ENCODE peak calls at places on chromosome 11, in seven cellular contexts. One of them, this sample, is unnamed.

GRCh38 chr11:10381730-10382129 is 73.3 kb upstream of the AMPD3 start:
- DNase-seq in endothelial cell: no peak
- DNase-seq in effector memory CD8-positive, alpha-beta T cell: no peak
- DNase-seq in AG10803: peak; percentile 95
- DNase-seq in stimulated activated effector memory CD8-positive, alpha-beta T cell treated with anti-CD3 and anti-CD28 coated beads, Interleukin-12 subunit alpha, Interleukin-12 subunit beta, amount 100 ng/mL, for 72 hours: no peak
- DNase-seq in activated naive CD4-positive, alpha-beta T cell: no peak
- DNase-seq in CD8-positive, alpha-beta memory T cell: no peak
- DNase-seq in this sample: no peak

GRCh38 chr11:16924826-16925494 is 89.3 kb downstream of the PLEKHA7 start:
- DNase-seq in AG10803: peak; percentile 7
- DNase-seq in CD8-positive, alpha-beta memory T cell: no peak
- DNase-seq in effector memory CD8-positive, alpha-beta T cell: no peak
- DNase-seq in endothelial cell: peak; percentile 27
- DNase-seq in stimulated activated effector memory CD8-positive, alpha-beta T cell treated with anti-CD3 and anti-CD28 coated beads, Interleukin-12 subunit alpha, Interleukin-12 subunit beta, amount 100 ng/mL, for 72 hours: no peak
- DNase-seq in activated naive CD4-positive, alpha-beta T cell: no peak
- DNase-seq in this sample: no peak

GRCh38 chr11:100512475-100512874 is 174.6 kb upstream of the ARHGAP42 start:
- DNase-seq in effector memory CD8-positive, alpha-beta T cell: no peak
- DNase-seq in stimulated activated effector memory CD8-positive, alpha-beta T cell treated with anti-CD3 and anti-CD28 coated beads, Interleukin-12 subunit alpha, Interleukin-12 subunit beta, amount 100 ng/mL, for 72 hours: no peak
- DNase-seq in AG10803: no peak
- DNase-seq in activated naive CD4-positive, alpha-beta T cell: no peak
- DNase-seq in endothelial cell: no peak
- DNase-seq in CD8-positive, alpha-beta memory T cell: no peak
- DNase-seq in this sample: no peak

GRCh38 chr11:45872513-45873356 is 12.7 kb upstream of the MAPK8IP1 start:
- DNase-seq in stimulated activated effector memory CD8-positive, alpha-beta T cell treated with anti-CD3 and anti-CD28 coated beads, Interleukin-12 subunit alpha, Interleukin-12 subunit beta, amount 100 ng/mL, for 72 hours: peak; percentile 60
- DNase-seq in CD8-positive, alpha-beta memory T cell: no peak
- DNase-seq in activated naive CD4-positive, alpha-beta T cell: no peak
- DNase-seq in AG10803: peak; percentile 90
- DNase-seq in endothelial cell: peak; percentile 78
- DNase-seq in effector memory CD8-positive, alpha-beta T cell: peak; percentile 27
- DNase-seq in this sample: no peak

GRCh38 chr11:10892250-10892649 is 34.4 kb upstream of the ZBED5 start:
- DNase-seq in activated naive CD4-positive, alpha-beta T cell: no peak
- DNase-seq in AG10803: no peak
- DNase-seq in effector memory CD8-positive, alpha-beta T cell: no peak
- DNase-seq in CD8-positive, alpha-beta memory T cell: no peak
- DNase-seq in endothelial cell: no peak
- DNase-seq in stimulated activated effector memory CD8-positive, alpha-beta T cell treated with anti-CD3 and anti-CD28 coated beads, Interleukin-12 subunit alpha, Interleukin-12 subunit beta, amount 100 ng/mL, for 72 hours: no peak
- DNase-seq in this sample: no peak

GRCh38 chr11:15909937-15910598 is 446.3 kb downstream of the SOX6 start:
- DNase-seq in effector memory CD8-positive, alpha-beta T cell: no peak
- DNase-seq in CD8-positive, alpha-beta memory T cell: no peak
- DNase-seq in activated naive CD4-positive, alpha-beta T cell: no peak
- DNase-seq in AG10803: no peak
- DNase-seq in stimulated activated effector memory CD8-positive, alpha-beta T cell treated with anti-CD3 and anti-CD28 coated beads, Interleukin-12 subunit alpha, Interleukin-12 subunit beta, amount 100 ng/mL, for 72 hours: no peak
- DNase-seq in endothelial cell: no peak
- DNase-seq in this sample: no peak

GRCh38 chr11:128507936-128508335 is 79.4 kb downstream of the ETS1 start:
- DNase-seq in effector memory CD8-positive, alpha-beta T cell: no peak
- DNase-seq in endothelial cell: no peak
- DNase-seq in CD8-positive, alpha-beta memory T cell: no peak
- DNase-seq in activated naive CD4-positive, alpha-beta T cell: no peak
- DNase-seq in AG10803: no peak
- DNase-seq in stimulated activated effector memory CD8-positive, alpha-beta T cell treated with anti-CD3 and anti-CD28 coated beads, Interleukin-12 subunit alpha, Interleukin-12 subunit beta, amount 100 ng/mL, for 72 hours: no peak
- DNase-seq in this sample: no peak

GRCh38 chr11:114624455-114625207 is 29.0 kb upstream of the NXPE4 start:
- DNase-seq in activated naive CD4-positive, alpha-beta T cell: no peak
- DNase-seq in AG10803: no peak
- DNase-seq in CD8-positive, alpha-beta memory T cell: no peak
- DNase-seq in stimulated activated effector memory CD8-positive, alpha-beta T cell treated with anti-CD3 and anti-CD28 coated beads, Interleukin-12 subunit alpha, Interleukin-12 subunit beta, amount 100 ng/mL, for 72 hours: no peak
- DNase-seq in endothelial cell: no peak
- DNase-seq in effector memory CD8-positive, alpha-beta T cell: no peak
- DNase-seq in this sample: no peak

GRCh38 chr11:3617990-3618389 is 23.8 kb downstream of the ART5 start:
- DNase-seq in activated naive CD4-positive, alpha-beta T cell: no peak
- DNase-seq in CD8-positive, alpha-beta memory T cell: no peak
- DNase-seq in effector memory CD8-positive, alpha-beta T cell: no peak
- DNase-seq in stimulated activated effector memory CD8-positive, alpha-beta T cell treated with anti-CD3 and anti-CD28 coated beads, Interleukin-12 subunit alpha, Interleukin-12 subunit beta, amount 100 ng/mL, for 72 hours: no peak
- DNase-seq in AG10803: no peak
- DNase-seq in endothelial cell: no peak
- DNase-seq in this sample: no peak

GRCh38 chr11:68880851-68881250 is 22.8 kb downstream of the MRPL21 start:
- DNase-seq in CD8-positive, alpha-beta memory T cell: no peak
- DNase-seq in AG10803: no peak
- DNase-seq in activated naive CD4-positive, alpha-beta T cell: no peak
- DNase-seq in stimulated activated effector memory CD8-positive, alpha-beta T cell treated with anti-CD3 and anti-CD28 coated beads, Interleukin-12 subunit alpha, Interleukin-12 subunit beta, amount 100 ng/mL, for 72 hours: no peak
- DNase-seq in effector memory CD8-positive, alpha-beta T cell: no peak
- DNase-seq in endothelial cell: no peak
- DNase-seq in this sample: no peak

GRCh38 chr11:66360406-66361073 is 11.0 kb downstream of the SLC29A2 start:
- DNase-seq in endothelial cell: no peak
- DNase-seq in CD8-positive, alpha-beta memory T cell: no peak
- DNase-seq in effector memory CD8-positive, alpha-beta T cell: no peak
- DNase-seq in activated naive CD4-positive, alpha-beta T cell: no peak
- DNase-seq in stimulated activated effector memory CD8-positive, alpha-beta T cell treated with anti-CD3 and anti-CD28 coated beads, Interleukin-12 subunit alpha, Interleukin-12 subunit beta, amount 100 ng/mL, for 72 hours: no peak
- DNase-seq in AG10803: no peak
- DNase-seq in this sample: no peak

GRCh38 chr11:2927851-2928604 is 1.2 kb downstream of the PHLDA2 start:
- DNase-seq in effector memory CD8-positive, alpha-beta T cell: no peak
- DNase-seq in stimulated activated effector memory CD8-positive, alpha-beta T cell treated with anti-CD3 and anti-CD28 coated beads, Interleukin-12 subunit alpha, Interleukin-12 subunit beta, amount 100 ng/mL, for 72 hours: no peak
- DNase-seq in AG10803: peak; percentile 23
- DNase-seq in endothelial cell: no peak
- DNase-seq in CD8-positive, alpha-beta memory T cell: no peak
- DNase-seq in activated naive CD4-positive, alpha-beta T cell: no peak
- DNase-seq in this sample: no peak

GRCh38 chr11:17894929-17895658 is 117.8 kb downstream of the SERGEF start:
- DNase-seq in endothelial cell: no peak
- DNase-seq in CD8-positive, alpha-beta memory T cell: no peak
- DNase-seq in activated naive CD4-positive, alpha-beta T cell: no peak
- DNase-seq in stimulated activated effector memory CD8-positive, alpha-beta T cell treated with anti-CD3 and anti-CD28 coated beads, Interleukin-12 subunit alpha, Interleukin-12 subunit beta, amount 100 ng/mL, for 72 hours: no peak
- DNase-seq in effector memory CD8-positive, alpha-beta T cell: no peak
- DNase-seq in AG10803: no peak
- DNase-seq in this sample: no peak

GRCh38 chr11:110711448-110711775 is 825 bp downstream of the ARHGAP20 start:
- DNase-seq in CD8-positive, alpha-beta memory T cell: no peak
- DNase-seq in stimulated activated effector memory CD8-positive, alpha-beta T cell treated with anti-CD3 and anti-CD28 coated beads, Interleukin-12 subunit alpha, Interleukin-12 subunit beta, amount 100 ng/mL, for 72 hours: no peak
- DNase-seq in AG10803: no peak
- DNase-seq in endothelial cell: no peak
- DNase-seq in activated naive CD4-positive, alpha-beta T cell: no peak
- DNase-seq in effector memory CD8-positive, alpha-beta T cell: no peak
- DNase-seq in this sample: no peak

GRCh38 chr11:34915136-34916013 is 804 bp downstream of the APIP start:
- DNase-seq in CD8-positive, alpha-beta memory T cell: no peak
- DNase-seq in activated naive CD4-positive, alpha-beta T cell: no peak
- DNase-seq in AG10803: peak; percentile 36
- DNase-seq in effector memory CD8-positive, alpha-beta T cell: no peak
- DNase-seq in stimulated activated effector memory CD8-positive, alpha-beta T cell treated with anti-CD3 and anti-CD28 coated beads, Interleukin-12 subunit alpha, Interleukin-12 subunit beta, amount 100 ng/mL, for 72 hours: no peak
- DNase-seq in endothelial cell: no peak
- DNase-seq in this sample: no peak

GRCh38 chr11:68872216-68873003 is 30.7 kb upstream of the CPT1A start:
- DNase-seq in effector memory CD8-positive, alpha-beta T cell: no peak
- DNase-seq in AG10803: peak; percentile 38
- DNase-seq in endothelial cell: no peak
- DNase-seq in activated naive CD4-positive, alpha-beta T cell: no peak
- DNase-seq in CD8-positive, alpha-beta memory T cell: no peak
- DNase-seq in stimulated activated effector memory CD8-positive, alpha-beta T cell treated with anti-CD3 and anti-CD28 coated beads, Interleukin-12 subunit alpha, Interleukin-12 subunit beta, amount 100 ng/mL, for 72 hours: no peak
- DNase-seq in this sample: no peak

GRCh38 chr11:60924110-60924905 is at the start of gene TMEM132A:
- DNase-seq in stimulated activated effector memory CD8-positive, alpha-beta T cell treated with anti-CD3 and anti-CD28 coated beads, Interleukin-12 subunit alpha, Interleukin-12 subunit beta, amount 100 ng/mL, for 72 hours: no peak
- DNase-seq in endothelial cell: peak; percentile 79
- DNase-seq in activated naive CD4-positive, alpha-beta T cell: no peak
- DNase-seq in AG10803: peak; percentile 60
- DNase-seq in CD8-positive, alpha-beta memory T cell: no peak
- DNase-seq in effector memory CD8-positive, alpha-beta T cell: no peak
- DNase-seq in this sample: no peak

GRCh38 chr11:69249641-69250502 is 44.1 kb upstream of the MYEOV start:
- DNase-seq in AG10803: peak; percentile 63
- DNase-seq in CD8-positive, alpha-beta memory T cell: no peak
- DNase-seq in stimulated activated effector memory CD8-positive, alpha-beta T cell treated with anti-CD3 and anti-CD28 coated beads, Interleukin-12 subunit alpha, Interleukin-12 subunit beta, amount 100 ng/mL, for 72 hours: no peak
- DNase-seq in activated naive CD4-positive, alpha-beta T cell: no peak
- DNase-seq in effector memory CD8-positive, alpha-beta T cell: no peak
- DNase-seq in endothelial cell: no peak
- DNase-seq in this sample: no peak

GRCh38 chr11:131033151-131033651 is 116.9 kb upstream of the SNX19 start:
- DNase-seq in stimulated activated effector memory CD8-positive, alpha-beta T cell treated with anti-CD3 and anti-CD28 coated beads, Interleukin-12 subunit alpha, Interleukin-12 subunit beta, amount 100 ng/mL, for 72 hours: no peak
- DNase-seq in CD8-positive, alpha-beta memory T cell: no peak
- DNase-seq in activated naive CD4-positive, alpha-beta T cell: no peak
- DNase-seq in endothelial cell: no peak
- DNase-seq in effector memory CD8-positive, alpha-beta T cell: no peak
- DNase-seq in AG10803: peak; percentile 87
- DNase-seq in this sample: no peak

GRCh38 chr11:126878892-126879291 is 121.7 kb downstream of the KIRREL3 start:
- DNase-seq in stimulated activated effector memory CD8-positive, alpha-beta T cell treated with anti-CD3 and anti-CD28 coated beads, Interleukin-12 subunit alpha, Interleukin-12 subunit beta, amount 100 ng/mL, for 72 hours: no peak
- DNase-seq in endothelial cell: no peak
- DNase-seq in activated naive CD4-positive, alpha-beta T cell: no peak
- DNase-seq in effector memory CD8-positive, alpha-beta T cell: no peak
- DNase-seq in CD8-positive, alpha-beta memory T cell: no peak
- DNase-seq in AG10803: no peak
- DNase-seq in this sample: no peak